ENCODE peak calls at places on chromosomes 2 and 18, in six cellular contexts. Q is A673, L is heart right ventricle, I is foreskin fibroblast, R is HFF-Myc, B is thoracic aorta. Y is an unnamed sample.

GRCh38 chr2:177352441-177353070 is 40.0 kb upstream of the AGPS start:
- DNase-seq in Q (no peak), L (no peak), I (no peak), R (no peak), B (no peak), Y (peak)

GRCh38 chr18:58788971-58789797 is 75.5 kb upstream of the ZNF532 start:
- DNase-seq in Q (no peak), L (peak), I (peak), R (peak), B (no peak), Y (no peak)

GRCh38 chr18:78950386-78950785 is 29.2 kb upstream of the SALL3 start:
- DNase-seq in Q (no peak), L (no peak), I (no peak), R (no peak), B (no peak), Y (no peak)

GRCh38 chr2:96260404-96261260 is 5.2 kb downstream of the TMEM127 start:
- DNase-seq in Q (no peak), L (peak), I (peak), R (peak), B (peak), Y (peak)

GRCh38 chr18:44246001-44246400 is 434.7 kb upstream of the SETBP1 start:
- DNase-seq in Q (no peak), L (no peak), I (no peak), R (no peak), B (no peak), Y (peak)

GRCh38 chr2:168336786-168337388 is 89.5 kb upstream of the STK39 start:
- DNase-seq in Q (no peak), L (peak), I (no peak), R (no peak), B (no peak), Y (peak)

GRCh38 chr2:170310876-170311502 is 133.0 kb downstream of the MYO3B start:
- DNase-seq in Q (peak), L (no peak), I (no peak), R (no peak), B (no peak), Y (no peak)

GRCh38 chr2:133952896-133953295 is 301.0 kb upstream of the MGAT5 start:
- DNase-seq in Q (no peak), L (no peak), I (no peak), R (no peak), B (no peak), Y (no peak)

GRCh38 chr2:120563616-120564015 is 172.1 kb upstream of the GLI2 start:
- DNase-seq in Q (no peak), L (no peak), I (no peak), R (no peak), B (no peak), Y (no peak)

GRCh38 chr2:33588246-33588645 is 10.9 kb downstream of the FAM98A start:
- DNase-seq in Q (no peak), L (no peak), I (no peak), R (no peak), B (no peak), Y (no peak)

GRCh38 chr2:127220807-127221527 is 868 bp upstream of the CYP27C1 start:
- DNase-seq in Q (no peak), L (no peak), I (no peak), R (no peak), B (no peak), Y (peak)

GRCh38 chr2:127219716-127220090 is 396 bp downstream of the CYP27C1 start:
- DNase-seq in Q (peak), L (no peak), I (no peak), R (no peak), B (no peak), Y (peak)

GRCh38 chr2:127217470-127218325 is 2.4 kb downstream of the CYP27C1 start:
- DNase-seq in Q (no peak), L (no peak), I (no peak), R (no peak), B (no peak), Y (no peak)

GRCh38 chr2:127220102-127220806 is at the start of gene CYP27C1:
- DNase-seq in Q (peak), L (no peak), I (no peak), R (no peak), B (no peak), Y (peak)

DNA sequence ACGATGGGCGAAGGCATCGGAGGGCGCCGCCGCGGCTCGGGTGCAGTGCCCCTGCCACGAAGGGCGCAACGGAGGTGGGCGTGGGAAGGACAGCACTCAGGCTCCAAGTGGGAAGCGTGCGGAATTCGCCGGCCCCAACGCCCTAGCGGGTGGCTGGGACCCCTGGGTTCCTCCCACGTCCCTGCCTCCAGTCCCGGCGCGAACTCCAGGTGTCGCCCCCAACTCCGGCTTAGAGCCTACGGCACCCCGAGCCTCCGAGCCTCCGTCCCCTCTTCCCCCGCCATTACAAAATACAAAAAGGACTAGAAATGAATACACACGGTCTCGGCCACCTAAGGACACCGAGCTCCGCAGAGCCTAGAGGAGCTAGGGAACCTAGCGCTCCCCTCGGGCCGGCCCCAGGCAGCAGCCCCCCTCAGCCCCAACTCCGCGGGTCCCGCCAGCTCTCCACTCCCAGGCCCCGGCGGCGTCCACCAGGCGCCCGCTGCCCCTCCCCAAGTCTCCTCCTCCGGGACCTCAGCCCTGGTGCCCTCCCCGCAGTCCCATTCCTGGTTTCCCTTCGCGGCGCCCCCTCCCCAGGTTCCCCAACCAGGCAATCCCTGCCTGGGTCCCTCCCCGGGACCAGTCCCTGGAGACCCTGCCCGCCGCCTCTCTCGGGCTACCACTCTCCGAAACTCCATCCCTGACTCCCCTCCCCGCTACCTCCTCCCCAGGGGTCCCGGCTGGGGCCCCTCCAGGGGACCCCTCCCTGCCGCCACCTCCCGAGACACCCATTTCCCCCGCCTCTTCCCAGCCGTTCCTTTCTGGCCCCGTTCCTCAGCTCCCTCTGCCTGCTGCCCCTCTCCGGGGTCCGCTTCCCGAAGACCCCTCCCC is 1.0 kb downstream of the CYP27C1 start:
- DNase-seq in Q (peak), L (no peak), I (no peak), R (no peak), B (no peak), Y (peak)
- H3K4me3 ChIP-seq in Q (peak), L (peak), I (peak), R (peak), B (peak), Y (no peak)

GRCh38 chr2:181977661-181978350 is 7.8 kb upstream of the PPP1R1C start:
- DNase-seq in Q (peak), L (no peak), I (peak), R (no peak), B (no peak), Y (no peak)
- H3K4me3 ChIP-seq in Q (no peak), L (no peak), I (no peak), R (no peak), B (no peak), Y (no peak)

GRCh38 chr2:72089537-72089936 is 58.1 kb downstream of the CYP26B1 start:
- DNase-seq in Q (no peak), L (no peak), I (no peak), R (no peak), B (no peak), Y (no peak)
- H3K4me3 ChIP-seq in Q (no peak), L (no peak), I (no peak), R (no peak), B (no peak), Y (no peak)

DNA sequence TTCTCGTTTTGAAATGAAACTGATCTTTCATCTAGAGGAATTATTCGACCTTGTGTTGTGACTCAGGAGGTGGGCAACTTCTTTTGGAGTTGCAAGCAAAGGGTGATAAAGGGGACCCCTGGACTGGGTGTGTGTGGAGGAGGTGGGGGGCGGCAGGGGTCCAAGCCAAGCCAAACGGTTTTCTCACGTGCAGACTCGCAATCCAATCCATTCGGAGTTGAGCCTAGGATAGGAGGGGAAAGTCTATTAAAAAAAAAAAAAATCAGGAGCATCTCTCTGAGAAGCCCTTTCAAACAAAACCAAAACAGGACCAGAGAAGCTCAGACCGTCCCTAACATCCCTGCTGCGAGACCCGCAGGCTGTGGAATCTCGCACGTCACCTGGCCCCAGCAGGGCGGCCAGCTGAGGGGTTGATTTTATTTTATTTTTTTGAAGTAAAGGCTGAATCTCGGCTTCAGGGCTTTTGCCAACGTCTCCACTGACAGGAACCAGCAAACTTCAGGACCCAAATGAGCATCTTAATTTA is 3.8 kb upstream of the ZEB2 start:
- DNase-seq in Q (peak), L (peak), I (no peak), R (no peak), B (no peak), Y (no peak)
- H3K4me3 ChIP-seq in Q (peak), L (peak), I (peak), R (peak), B (peak), Y (peak)

GRCh38 chr2:241967745-241968144 is 98.2 kb downstream of the RTP5 start:
- DNase-seq in Q (no peak), L (no peak), I (no peak), R (no peak), B (no peak), Y (peak)
- H3K4me3 ChIP-seq in Q (no peak), L (no peak), I (no peak), R (no peak), B (no peak), Y (no peak)

DNA sequence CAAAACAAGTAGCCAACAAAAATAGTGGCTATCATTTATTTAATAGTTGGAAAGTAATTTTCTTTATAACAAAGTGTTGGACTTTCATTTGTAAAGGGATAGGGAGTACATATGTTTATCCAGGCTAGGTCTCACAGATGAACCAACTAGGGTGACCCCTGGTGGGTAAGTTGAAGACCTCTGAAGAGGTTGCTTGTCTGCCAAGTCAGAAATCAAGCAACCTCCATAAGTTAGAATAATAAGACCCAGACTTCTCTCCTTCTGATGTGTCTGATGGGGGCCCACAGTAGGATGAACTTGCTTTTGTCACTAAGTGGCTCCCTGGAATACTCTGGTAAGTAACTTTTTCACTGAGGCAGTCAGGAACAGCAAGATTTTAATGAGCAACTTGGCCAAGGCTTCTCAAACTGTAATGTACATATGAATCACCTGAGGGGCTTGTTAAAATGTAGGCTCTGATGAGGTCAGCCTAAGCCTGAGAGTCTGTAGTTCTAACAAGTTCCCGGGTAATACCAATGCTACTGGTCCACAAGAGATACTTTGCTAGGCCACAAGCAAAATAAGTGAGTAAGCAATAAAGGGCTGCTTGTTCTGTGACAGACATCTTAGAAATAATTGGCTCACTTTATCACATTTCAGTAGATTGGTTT is 319.6 kb downstream of the PIK3C3 start:
- DNase-seq in Q (peak), L (no peak), I (no peak), R (peak), B (no peak), Y (peak)
- H3K4me3 ChIP-seq in Q (no peak), L (no peak), I (no peak), R (no peak), B (no peak), Y (no peak)